ENCODE peak calls at places on chromosomes 2 and 18, in five cellular contexts. X is Ammon's horn; J is GF-D8; P is caudate nucleus; Z is activated T-helper 1 cell treated with anti-CD3 and anti-CD28 coated beads, Interleukin-2, amount 50 U/mL, for 16 hours. R is an unnamed sample.

GRCh38 chr2:165793779-165794519 is at the start of gene GALNT3:
- DNase-seq in X (peak; percentile 35), J (no peak), P (peak; percentile 15), Z (peak; percentile 8), R (peak; percentile 92)

GRCh38 chr18:79853303-79853992 is 55.7 kb downstream of the KCNG2 start:
- DNase-seq in X (no peak), J (no peak), P (no peak), Z (no peak), R (no peak)

GRCh38 chr2:160701822-160702221 is 208.2 kb upstream of the RBMS1 start:
- DNase-seq in X (no peak), J (no peak), P (no peak), Z (no peak), R (no peak)

GRCh38 chr2:24421668-24422067 is 61.3 kb upstream of the ITSN2 start:
- DNase-seq in X (peak; percentile 72), J (no peak), P (no peak), Z (peak; percentile 27), R (no peak)

GRCh38 chr2:129877795-129878775 is 101.4 kb upstream of the RAB6C start:
- DNase-seq in X (peak; percentile 16), J (no peak), P (peak; percentile 29), Z (no peak), R (no peak)

GRCh38 chr2:86042256-86043168 is 63.2 kb downstream of the POLR1A start:
- DNase-seq in X (no peak), J (no peak), P (no peak), Z (no peak), R (peak; percentile 37)

GRCh38 chr2:65153515-65153914 is 23.6 kb upstream of the RAB1A start:
- DNase-seq in X (no peak), J (no peak), P (no peak), Z (no peak), R (no peak)

GRCh38 chr2:115165529-115166109 is 723.2 kb downstream of the DPP10 start:
- DNase-seq in X (peak; percentile 76), J (peak; percentile 9), P (no peak), Z (no peak), R (no peak)

GRCh38 chr2:231299267-231299666 is 96.2 kb upstream of the B3GNT7 start:
- DNase-seq in X (peak; percentile 59), J (peak; percentile 8), P (no peak), Z (no peak), R (no peak)

GRCh38 chr2:239522002-239522739 is 121.4 kb upstream of the HDAC4 start:
- DNase-seq in X (no peak), J (no peak), P (no peak), Z (no peak), R (no peak)

GRCh38 chr2:11945139-11946126 is 199.0 kb downstream of the LPIN1 start:
- DNase-seq in X (no peak), J (no peak), P (no peak), Z (no peak), R (no peak)

GRCh38 chr18:32922951-32923430 is 150.2 kb upstream of the KLHL14 start:
- DNase-seq in X (no peak), J (no peak), P (no peak), Z (no peak), R (no peak)

GRCh38 chr2:53755022-53755630 is 12.5 kb upstream of the CHAC2 start:
- DNase-seq in X (no peak), J (no peak), P (no peak), Z (no peak), R (no peak)

GRCh38 chr2:181698230-181698629 is 17.9 kb upstream of the NEUROD1 start:
- DNase-seq in X (no peak), J (no peak), P (no peak), Z (no peak), R (no peak)

GRCh38 chr18:36454258-36454657 is 156.7 kb downstream of the FHOD3 start:
- DNase-seq in X (no peak), J (no peak), P (no peak), Z (no peak), R (no peak)

GRCh38 chr2:85434677-85435076 is 16.2 kb downstream of the SH2D6 start:
- DNase-seq in X (no peak), J (no peak), P (no peak), Z (no peak), R (no peak)

GRCh38 chr2:50953021-50953420 is 78.9 kb downstream of the NRXN1 start:
- DNase-seq in X (no peak), J (no peak), P (no peak), Z (no peak), R (no peak)

GRCh38 chr2:236592821-236593220 is 23.2 kb downstream of the ACKR3 start:
- DNase-seq in X (no peak), J (no peak), P (no peak), Z (no peak), R (no peak)

GRCh38 chr2:69291004-69291650 is 95.9 kb downstream of the GFPT1 start:
- DNase-seq in X (no peak), J (no peak), P (no peak), Z (no peak), R (no peak)

GRCh38 chr2:118530976-118531375 is 316.5 kb downstream of the EN1 start:
- DNase-seq in X (no peak), J (no peak), P (no peak), Z (no peak), R (no peak)

GRCh38 chr2:65056990-65057375 is 767 bp downstream of the CEP68 start:
- DNase-seq in X (no peak), J (no peak), P (no peak), Z (no peak), R (no peak)

GRCh38 chr18:33231474-33232317 is 208.8 kb downstream of the CCDC178 start:
- DNase-seq in X (peak; percentile 85), J (peak; percentile 11), P (peak; percentile 31), Z (no peak), R (peak; percentile 54)

GRCh38 chr18:48160622-48161021 is 230.2 kb upstream of the SMAD2 start:
- DNase-seq in X (no peak), J (no peak), P (no peak), Z (no peak), R (no peak)

GRCh38 chr2:174259981-174260380 is 11.6 kb upstream of the OLA1 start:
- DNase-seq in X (no peak), J (no peak), P (no peak), Z (no peak), R (no peak)

R was measured in breast epithelium.